ENCODE peak calls at places on chromosome X, in six cellular contexts. S, A, B, K, F and T are unnamed samples.

GRCh38 chrX:107656965-107657364 is 28.7 kb downstream of the PRPS1 start:
- DNase-seq in F (no peak), S (no peak), A (no peak), K (no peak), B (no peak), T (no peak)

GRCh38 chrX:118164138-118164537 is 47.5 kb upstream of the KLHL13 start:
- DNase-seq in A (no peak), B (no peak), K (no peak), F (no peak), S (no peak), T (no peak)

GRCh38 chrX:17592117-17592516 is 145.2 kb upstream of the SCML1 start:
- DNase-seq in F (no peak), A (no peak), S (no peak), B (no peak), K (no peak), T (no peak)

GRCh38 chrX:24395775-24396174 is 35.3 kb downstream of the SUPT20HL1 start:
- DNase-seq in B (no peak), F (peak; percentile 71), K (peak; percentile 58), A (no peak), S (no peak), T (no peak)

GRCh38 chrX:152044383-152044782 is 69.9 kb upstream of the GABRE start:
- DNase-seq in F (no peak), A (no peak), K (no peak), B (no peak), S (no peak), T (no peak)

GRCh38 chrX:36640232-36640631 is 367.9 kb upstream of the FAM47C start:
- DNase-seq in F (no peak), B (no peak), S (no peak), K (no peak), A (no peak), T (no peak)

GRCh38 chrX:147738260-147738659 is 173.5 kb upstream of the FMR1 start:
- DNase-seq in K (no peak), F (no peak), B (no peak), A (no peak), S (no peak), T (no peak)

GRCh38 chrX:52368368-52369055 is at the start of gene XAGE2:
- DNase-seq in K (no peak), A (no peak), B (no peak), S (no peak), F (no peak), T (no peak)

GRCh38 chrX:69150294-69150960 is 14.8 kb downstream of the PJA1 start:
- DNase-seq in A (peak; percentile 65), S (no peak), K (no peak), B (no peak), F (no peak), T (no peak)

GRCh38 chrX:133600536-133600935 is 185.2 kb upstream of the GPC4 start:
- DNase-seq in A (no peak), S (no peak), F (no peak), K (no peak), B (no peak), T (no peak)

GRCh38 chrX:101619336-101619735 is 1.5 kb upstream of the ARMCX6 start:
- DNase-seq in A (no peak), S (no peak), B (no peak), F (no peak), K (no peak), T (no peak)

GRCh38 chrX:109830157-109830703 is 97.2 kb upstream of the ACSL4 start:
- DNase-seq in S (no peak), K (no peak), A (no peak), B (no peak), F (no peak), T (no peak)

GRCh38 chrX:153768311-153769157 is 4.5 kb downstream of the PLXNB3 start:
- DNase-seq in S (no peak), F (no peak), B (peak; percentile 11), A (no peak), K (peak; percentile 15), T (no peak)

GRCh38 chrX:34503119-34503518 is 154.0 kb downstream of the TMEM47 start:
- DNase-seq in F (no peak), B (no peak), K (no peak), A (no peak), S (no peak), T (no peak)

GRCh38 chrX:148049441-148049840 is 68.3 kb downstream of the FMR1NB start:
- DNase-seq in S (no peak), A (no peak), K (no peak), F (no peak), B (no peak), T (no peak)

GRCh38 chrX:8607326-8607725 is 124.6 kb downstream of the ANOS1 start:
- DNase-seq in B (no peak), F (no peak), A (no peak), S (no peak), K (no peak), T (no peak)

GRCh38 chrX:1475881-1476280 is 23.2 kb upstream of the ASMTL start:
- DNase-seq in K (no peak), A (peak; percentile 54), F (no peak), S (no peak), B (no peak), T (no peak)

GRCh38 chrX:37796805-37797204 is 16.9 kb downstream of the CYBB start:
- DNase-seq in A (no peak), F (no peak), S (no peak), K (no peak), B (no peak), T (no peak)

GRCh38 chrX:151789179-151789800 is 54.7 kb downstream of the CNGA2 start:
- DNase-seq in F (peak; percentile 45), K (peak; percentile 43), S (peak; percentile 79), B (no peak), A (peak; percentile 83), T (peak; percentile 51)

GRCh38 chrX:12076046-12076445 is 62.2 kb upstream of the FRMPD4 start:
- DNase-seq in A (no peak), F (no peak), B (no peak), K (no peak), S (no peak), T (no peak)

GRCh38 chrX:9318761-9319160 is 146.1 kb upstream of the TBL1X start:
- DNase-seq in K (no peak), S (no peak), F (no peak), A (no peak), B (no peak), T (no peak)

GRCh38 chrX:86806786-86807185 is 658.5 kb downstream of the DACH2 start:
- DNase-seq in K (no peak), S (no peak), B (no peak), F (no peak), A (no peak), T (no peak)

GRCh38 chrX:17411189-17411588 is 36.2 kb downstream of the NHS start:
- DNase-seq in B (no peak), K (no peak), A (no peak), F (no peak), S (no peak), T (no peak)

GRCh38 chrX:104165894-104166734 is at the start of gene FAM199X:
- DNase-seq in K (peak; percentile 86), B (peak; percentile 71), S (peak; percentile 94), A (no peak), F (peak; percentile 65), T (peak; percentile 60)
- TF ChIP-seq POLR2A in K (peak; percentile 65), B (peak; percentile 47), S (no peak), A (peak; percentile 65), F (peak; percentile 77), T (peak; percentile 64)

GRCh38 chrX:53442322-53442631 is 8.1 kb upstream of the HSD17B10 start:
- DNase-seq in S (no peak), F (no peak), A (no peak), K (no peak), B (no peak), T (no peak)

GRCh38 chrX:53438832-53439230 is 4.7 kb upstream of the HSD17B10 start:
- DNase-seq in B (no peak), A (no peak), F (no peak), S (no peak), K (no peak), T (no peak)

GRCh38 chrX:53440101-53440500 is 5.9 kb upstream of the HSD17B10 start:
- DNase-seq in S (no peak), F (no peak), A (no peak), K (no peak), B (no peak), T (no peak)

GRCh38 chrX:53440631-53441517 is 6.7 kb upstream of the HSD17B10 start:
- DNase-seq in S (peak; percentile 92), K (peak; percentile 88), B (no peak), A (no peak), F (peak; percentile 60), T (peak; percentile 7)

GRCh38 chrX:53441531-53442321 is 7.6 kb upstream of the HSD17B10 start:
- DNase-seq in B (peak; percentile 63), K (peak; percentile 71), S (peak; percentile 91), F (peak; percentile 14), A (no peak), T (peak; percentile 52)
- TF ChIP-seq POLR2A in B (no peak), K (no peak), S (no peak), F (no peak), A (no peak), T (no peak)

GRCh38 chrX:40580537-40581332 is at the start of gene ATP6AP2:
- DNase-seq in A (peak; percentile 97), S (peak; percentile 96), B (peak; percentile 67), F (peak; percentile 85), K (peak; percentile 90), T (peak; percentile 50)
- TF ChIP-seq POLR2A in A (peak; percentile 52), S (peak; percentile 56), B (peak; percentile 35), F (peak; percentile 78), K (peak; percentile 27), T (peak; percentile 88)

GRCh38 chrX:129695535-129695934 is 40.8 kb upstream of the APLN start:
- DNase-seq in K (no peak), S (no peak), B (no peak), A (peak; percentile 56), F (no peak), T (no peak)
- TF ChIP-seq POLR2A in K (no peak), S (no peak), B (no peak), A (no peak), F (no peak), T (no peak)